ENCODE peak calls at places on chromosomes 2 and 18, in ten cellular contexts. J is mammary epithelial cell, H is WERI-Rb-1, Z is spleen, G is endodermal cell, I is uterus, Y is cardiac muscle cell, L is right atrium auricular region, V is IMR-90, O is neural progenitor cell. S is an unnamed sample.

GRCh38 chr2:48792030-48792429 is 36.5 kb upstream of the LHCGR start:
- DNase-seq in J (no peak), H (no peak), Z (no peak), G (no peak), I (no peak), Y (no peak), L (no peak), V (no peak), O (no peak), S (no peak)

GRCh38 chr2:200319587-200320337 is 13.3 kb downstream of the SPATS2L start:
- DNase-seq in J (peak), H (no peak), Z (no peak), G (no peak), I (no peak), Y (no peak), L (no peak), V (peak), O (no peak), S (peak)

GRCh38 chr2:191240871-191241270 is 4.3 kb upstream of the MYO1B start:
- DNase-seq in J (no peak), H (no peak), Z (no peak), G (no peak), I (no peak), Y (no peak), L (no peak), V (no peak), O (no peak), S (no peak)

GRCh38 chr2:23664069-23664788 is 262.7 kb downstream of the ATAD2B start:
- DNase-seq in J (no peak), H (no peak), Z (no peak), G (no peak), I (no peak), Y (no peak), L (no peak), V (no peak), O (no peak), S (no peak)

GRCh38 chr2:227849906-227850305 is 21.5 kb upstream of the DAW1 start:
- DNase-seq in J (peak), H (no peak), Z (no peak), G (no peak), I (no peak), Y (no peak), L (no peak), V (peak), O (no peak), S (peak)

GRCh38 chr2:233247116-233247515 is 4.4 kb upstream of the ATG16L1 start:
- DNase-seq in J (peak), H (no peak), Z (no peak), G (no peak), I (no peak), Y (no peak), L (no peak), V (no peak), O (no peak), S (peak)

GRCh38 chr2:240465765-240466578 is 30.5 kb downstream of the GPC1 start:
- DNase-seq in J (no peak), H (no peak), Z (peak), G (peak), I (peak), Y (no peak), L (peak), V (no peak), O (no peak), S (no peak)

GRCh38 chr2:108616731-108617161 is 82.5 kb downstream of the LIMS1 start:
- DNase-seq in J (peak), H (no peak), Z (no peak), G (no peak), I (no peak), Y (no peak), L (no peak), V (peak), O (no peak), S (peak)

GRCh38 chr2:28451793-28452533 is 43.9 kb upstream of the PLB1 start:
- DNase-seq in J (no peak), H (no peak), Z (no peak), G (no peak), I (no peak), Y (no peak), L (no peak), V (no peak), O (no peak), S (no peak)

GRCh38 chr18:80120932-80121331 is 11.9 kb downstream of the ADNP2 start:
- DNase-seq in J (no peak), H (no peak), Z (no peak), G (no peak), I (no peak), Y (no peak), L (no peak), V (no peak), O (no peak), S (no peak)

GRCh38 chr18:80124131-80124530 is 15.1 kb downstream of the ADNP2 start:
- DNase-seq in J (peak), H (no peak), Z (no peak), G (no peak), I (no peak), Y (no peak), L (no peak), V (no peak), O (no peak), S (peak)

GRCh38 chr18:80115035-80115434 is 6.0 kb downstream of the ADNP2 start:
- DNase-seq in J (no peak), H (no peak), Z (no peak), G (no peak), I (no peak), Y (no peak), L (no peak), V (no peak), O (no peak), S (no peak)

DNA sequence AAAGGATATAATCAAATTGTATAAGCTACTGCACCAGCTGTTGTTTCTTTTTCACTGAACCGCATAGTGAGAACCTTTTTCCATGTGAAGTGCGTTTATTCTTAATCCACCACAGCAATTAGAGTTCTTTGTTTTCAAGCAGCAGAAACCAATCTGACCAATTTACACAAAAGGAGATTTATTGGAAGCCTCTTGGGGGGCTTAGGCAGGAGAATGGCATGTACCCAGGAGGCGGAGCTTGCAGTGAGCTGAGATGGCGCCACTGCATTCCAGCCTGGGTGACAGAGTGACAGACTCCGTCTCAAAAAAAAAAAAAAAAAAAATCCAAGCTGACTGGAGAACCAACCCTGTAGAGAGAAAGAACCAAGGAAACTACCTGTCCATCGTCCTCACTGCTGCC is 10.0 kb downstream of the ADNP2 start:
- DNase-seq in J (no peak), H (no peak), Z (no peak), G (peak), I (no peak), Y (no peak), L (no peak), V (no peak), O (peak), S (no peak)
- TF ChIP-seq CTCF in J (no peak), H (no peak), Z (no peak), G (no peak), I (no peak), Y (no peak), L (no peak), V (no peak), O (no peak), S (no peak)

DNA sequence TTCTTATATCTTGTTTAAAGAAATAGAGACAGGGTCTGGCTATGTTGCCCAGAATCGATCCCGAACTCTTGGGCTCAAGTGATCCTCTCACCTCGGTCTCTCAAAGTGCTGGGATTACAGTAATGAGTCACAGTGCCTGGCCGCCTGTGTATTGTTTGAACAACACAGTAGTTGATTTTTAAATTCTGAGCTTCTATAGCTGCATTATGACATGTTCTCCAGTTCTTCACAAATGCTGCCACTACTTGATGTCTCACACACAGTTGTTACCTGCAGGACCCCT is 7.7 kb upstream of the RHOB start:
- DNase-seq in J (no peak), H (peak), Z (no peak), G (peak), I (no peak), Y (no peak), L (peak), V (peak), O (no peak), S (peak)
- H3K4me3 ChIP-seq in J (no peak), H (no peak), Z (no peak), G (no peak), I (no peak), Y (no peak), L (no peak), V (no peak), O (no peak), S (no peak)

DNA sequence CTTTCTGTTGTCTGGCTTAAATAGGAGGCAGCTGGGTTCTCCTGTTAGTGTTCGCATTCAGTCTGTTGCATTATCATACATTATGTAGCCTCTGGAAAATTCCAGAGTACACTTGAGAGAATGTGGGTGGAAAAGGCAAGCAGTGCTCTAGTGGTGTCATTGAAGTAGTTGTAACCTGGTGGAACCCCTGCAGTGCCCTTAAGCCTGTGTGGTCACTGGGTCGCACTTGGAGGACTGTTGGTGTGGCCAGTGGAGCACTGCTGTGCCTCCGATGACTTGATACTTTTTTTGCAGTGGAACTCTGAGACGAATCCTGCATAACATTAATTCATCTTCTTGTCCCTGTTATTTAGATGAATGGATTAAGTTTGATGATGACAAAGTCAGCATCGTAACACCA is 52.4 kb downstream of the USP14 start:
- DNase-seq in J (no peak), H (no peak), Z (no peak), G (peak), I (no peak), Y (no peak), L (no peak), V (no peak), O (no peak), S (no peak)
- TF ChIP-seq CTCF in J (no peak), H (no peak), Z (no peak), G (no peak), I (no peak), Y (no peak), L (no peak), V (no peak), O (no peak), S (no peak)

GRCh38 chr18:63311481-63312409 is 7.8 kb downstream of the BCL2 start:
- DNase-seq in J (no peak), H (no peak), Z (no peak), G (no peak), I (no peak), Y (no peak), L (no peak), V (no peak), O (no peak), S (no peak)
- H3K4me3 ChIP-seq in J (no peak), H (no peak), Z (no peak), G (no peak), I (no peak), Y (no peak), L (no peak), V (no peak), O (no peak), S (no peak)

DNA sequence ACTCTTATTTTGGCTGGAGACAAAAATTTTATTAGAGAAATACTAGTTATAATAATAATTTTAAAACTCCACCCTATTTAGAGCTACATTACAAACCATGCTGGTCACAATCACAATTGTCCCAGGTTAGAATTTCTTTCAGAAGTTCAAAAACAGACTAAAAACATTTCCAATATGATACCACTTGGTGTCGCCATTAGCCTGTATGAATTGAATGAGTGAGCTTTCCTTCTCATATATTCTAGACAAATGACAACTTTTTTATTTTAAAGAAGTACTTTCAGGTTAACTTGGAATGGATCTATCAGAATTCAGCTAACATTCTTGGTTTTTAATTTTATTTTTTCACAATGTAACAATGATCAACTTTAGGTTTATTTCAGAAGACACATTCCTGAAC is 48.0 kb downstream of the SERPINB8 start:
- DNase-seq in J (peak), H (no peak), Z (no peak), G (no peak), I (no peak), Y (peak), L (no peak), V (peak), O (peak), S (peak)
- TF ChIP-seq CTCF in J (peak), H (peak), Z (peak), G (peak), I (no peak), Y (peak), L (peak), V (peak), O (peak), S (no peak)

GRCh38 chr2:96928277-96928781 is 58.1 kb downstream of the FAM178B start:
- DNase-seq in J (peak), H (no peak), Z (no peak), G (no peak), I (peak), Y (no peak), L (no peak), V (no peak), O (no peak), S (peak)
- H3K4me3 ChIP-seq in J (no peak), H (no peak), Z (no peak), G (no peak), I (peak), Y (no peak), L (peak), V (no peak), O (no peak), S (no peak)

S was measured in bronchial epithelial cell.